ENCODE peak calls at places on chromosomes 3 and 15, in ten cellular contexts. X is cardiac muscle cell, Z is SJSA1, W is left ventricle myocardium inferior, L is HCT116, D is BE2C, B is tibial artery, P is pancreas, K is sigmoid colon, M is HepG2. H is an unnamed sample. For H3K9me3 and H3K36me3, the result is how much of the 10 kb centered on the place peaks cover.

GRCh38 chr3:156658732-156659090 is 15.7 kb upstream of the TIPARP start:
- DNase-seq in M (no peak), K (no peak), P (no peak), Z (no peak), X (no peak), D (no peak), L (no peak), B (no peak), W (no peak), H (no peak)

GRCh38 chr3:101813817-101814440 is 34.9 kb downstream of the NXPE3 start:
- DNase-seq in D (no peak), W (no peak), B (no peak), M (peak), X (peak), Z (no peak), L (peak), P (no peak), K (no peak), H (no peak)

GRCh38 chr3:10387881-10388621 is 67.1 kb upstream of the SEC13 start:
- DNase-seq in L (no peak), K (no peak), Z (no peak), M (no peak), P (peak), W (no peak), X (peak), D (no peak), B (no peak), H (no peak)

GRCh38 chr15:69997701-69998273 is 99.9 kb downstream of the TLE3 start:
- DNase-seq in Z (no peak), X (peak), M (no peak), B (no peak), W (peak), L (peak), P (no peak), D (peak), K (no peak), H (no peak)

GRCh38 chr15:96565266-96565665 is 234.8 kb downstream of the NR2F2 start:
- DNase-seq in M (no peak), D (no peak), X (no peak), Z (no peak), B (no peak), K (no peak), W (no peak), P (no peak), L (no peak), H (no peak)

GRCh38 chr15:91068436-91068835 is 31.6 kb upstream of the SV2B start:
- DNase-seq in B (no peak), K (no peak), M (no peak), L (no peak), D (no peak), W (no peak), Z (no peak), P (no peak), X (no peak), H (no peak)

GRCh38 chr3:139468407-139468806 is 7.9 kb downstream of the RBP2 start:
- DNase-seq in W (no peak), M (no peak), P (no peak), D (no peak), L (no peak), B (no peak), K (no peak), Z (no peak), X (no peak), H (no peak)

GRCh38 chr3:134373942-134374790 is at the start of gene AMOTL2:
- DNase-seq in L (peak), D (peak), X (peak), M (peak), K (peak), P (peak), B (peak), Z (peak), W (peak), H (peak)

GRCh38 chr3:186757686-186758220 is 25.6 kb upstream of the EIF4A2 start:
- DNase-seq in Z (no peak), X (no peak), W (no peak), L (no peak), D (no peak), B (no peak), K (no peak), P (no peak), M (no peak), H (no peak)

GRCh38 chr3:94525039-94525438 is 462.2 kb downstream of the NSUN3 start:
- DNase-seq in Z (peak), M (peak), K (no peak), W (no peak), B (no peak), X (peak), P (no peak), D (peak), L (no peak), H (no peak)

GRCh38 chr3:138186803-138187295 is 252 bp upstream of the ARMC8 start:
- DNase-seq in K (peak), P (peak), D (peak), L (no peak), Z (peak), W (peak), X (peak), B (peak), M (no peak), H (peak)

GRCh38 chr3:101036213-101036618 is 43.0 kb upstream of the ABI3BP start:
- DNase-seq in W (no peak), K (no peak), Z (peak), B (no peak), M (peak), D (no peak), P (no peak), L (peak), X (peak), H (no peak)

GRCh38 chr3:182618085-182618732 is 175.1 kb upstream of the ATP11B start:
- DNase-seq in P (no peak), D (peak), X (peak), Z (no peak), W (no peak), M (peak), B (no peak), K (no peak), L (no peak), H (no peak)

GRCh38 chr3:123126653-123127052 is 59.8 kb downstream of the PDIA5 start:
- DNase-seq in X (no peak), M (no peak), W (no peak), K (no peak), D (no peak), Z (no peak), P (no peak), L (no peak), B (peak), H (no peak)

GRCh38 chr15:85473455-85473854 is 93.1 kb downstream of the AKAP13 start:
- DNase-seq in P (no peak), L (no peak), X (peak), M (no peak), B (no peak), D (no peak), K (no peak), Z (peak), W (no peak), H (no peak)

GRCh38 chr3:181868576-181868975 is 156.9 kb downstream of the SOX2 start:
- DNase-seq in M (no peak), Z (no peak), P (no peak), W (no peak), K (no peak), L (peak), X (no peak), B (no peak), D (no peak), H (no peak)

GRCh38 chr15:51244366-51244977 is 93.9 kb downstream of the CYP19A1 start:
- DNase-seq in M (no peak), P (no peak), W (no peak), D (no peak), L (no peak), X (peak), Z (no peak), K (no peak), B (no peak), H (no peak)

GRCh38 chr3:141643391-141643790 is 94.7 kb upstream of the RNF7 start:
- DNase-seq in B (no peak), Z (no peak), K (no peak), W (no peak), L (no peak), P (no peak), X (peak), M (no peak), D (no peak), H (no peak)

GRCh38 chr3:171865191-171865865 is 22.2 kb downstream of the TMEM212 start:
- DNase-seq in M (no peak), K (no peak), W (no peak), Z (no peak), D (no peak), P (no peak), B (no peak), X (no peak), L (no peak), H (no peak)

GRCh38 chr3:34683851-34684250 is 885.4 kb downstream of the PDCD6IP start:
- DNase-seq in X (peak), B (peak), L (no peak), M (peak), K (no peak), P (peak), D (peak), W (peak), Z (no peak), H (peak)

GRCh38 chr3:166283856-166284255 is 446.6 kb upstream of the BCHE start:
- DNase-seq in B (no peak), X (peak), M (no peak), Z (no peak), P (no peak), W (no peak), K (no peak), D (no peak), L (no peak), H (no peak)

GRCh38 chr3:82462977-82463376 is 701.5 kb upstream of the GBE1 start:
- DNase-seq in P (no peak), M (peak), D (no peak), X (no peak), W (no peak), L (no peak), B (no peak), K (no peak), Z (no peak), H (no peak)

GRCh38 chr3:183435701-183436100 is 7.3 kb upstream of the MCF2L2 start:
- DNase-seq in X (no peak), D (no peak), M (no peak), L (no peak), B (no peak), W (no peak), P (no peak), Z (no peak), K (no peak), H (no peak)

GRCh38 chr3:65351753-65352152 is 664.0 kb upstream of the ADAMTS9 start:
- DNase-seq in M (no peak), K (no peak), W (no peak), Z (no peak), D (no peak), B (no peak), P (no peak), L (no peak), X (no peak), H (no peak)

GRCh38 chr3:78858910-78859309 is 908.9 kb downstream of the ROBO1 start:
- DNase-seq in L (no peak), P (no peak), Z (no peak), M (no peak), D (no peak), W (no peak), X (no peak), B (no peak), K (no peak), H (no peak)

GRCh38 chr15:22241451-22241850 is 161.1 kb downstream of the OR4M2 start:
- DNase-seq in W (no peak), B (no peak), X (no peak), L (no peak), D (no peak), Z (no peak), K (no peak), P (no peak), M (no peak), H (no peak)
- H3K9me3 ChIP-seq in W (under half), B (under half), X (under half), L (under half), D (under half), Z (under half), K (under half), P (under half), M (under half), H (under half)

GRCh38 chr3:108289159-108289558 is 7.2 kb upstream of the HHLA2 start:
- DNase-seq in P (no peak), L (no peak), K (no peak), X (no peak), D (no peak), M (no peak), B (no peak), W (no peak), Z (no peak), H (no peak)

GRCh38 chr3:108292905-108293328 is 3.4 kb upstream of the HHLA2 start:
- DNase-seq in P (no peak), D (no peak), L (no peak), K (no peak), Z (no peak), M (no peak), X (no peak), W (no peak), B (no peak), H (no peak)

GRCh38 chr3:108293858-108294257 is 2.5 kb upstream of the HHLA2 start:
- DNase-seq in L (no peak), K (no peak), W (no peak), P (no peak), Z (no peak), B (no peak), D (no peak), M (no peak), X (no peak), H (no peak)

GRCh38 chr3:108296239-108296638 is at the start of gene HHLA2:
- DNase-seq in D (no peak), Z (no peak), X (no peak), M (no peak), W (no peak), L (no peak), K (no peak), B (no peak), P (no peak), H (no peak)

DNA sequence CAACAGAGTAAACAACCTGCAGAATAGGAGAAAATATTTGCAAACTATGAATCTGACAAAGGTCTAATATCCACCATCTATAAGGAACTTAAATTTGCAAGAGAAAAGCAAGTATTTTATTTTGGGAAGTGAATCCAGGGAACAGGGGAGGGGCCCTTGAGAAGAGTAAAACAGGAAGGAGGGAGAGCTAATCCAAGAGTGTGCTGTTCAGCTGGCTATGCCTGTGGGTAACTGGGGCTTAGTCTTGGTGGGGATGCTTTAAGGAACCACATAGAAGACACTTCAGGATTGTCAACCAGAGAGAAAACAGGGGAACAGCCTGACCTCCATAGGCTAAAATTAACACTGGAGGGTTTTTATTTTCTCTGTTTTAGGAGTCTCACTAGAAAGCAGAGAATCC is 3.9 kb upstream of the HHLA2 start:
- DNase-seq in M (no peak), K (no peak), L (no peak), P (no peak), W (no peak), D (no peak), B (no peak), X (no peak), Z (no peak), H (no peak)
- H3K36me3 ChIP-seq in M (under half), K (under half), L (under half), P (under half), W (under half), D (under half), B (under half), X (under half), Z (under half), H (under half)

GRCh38 chr3:4497005-4497692 is 4.0 kb downstream of the ITPR1 start:
- DNase-seq in L (no peak), W (no peak), B (no peak), X (no peak), M (no peak), P (no peak), D (no peak), K (no peak), Z (no peak), H (no peak)

GRCh38 chr3:4494807-4495200 is 1.7 kb downstream of the ITPR1 start:
- DNase-seq in M (no peak), D (no peak), W (no peak), P (no peak), B (no peak), Z (no peak), L (no peak), X (no peak), K (no peak), H (no peak)

GRCh38 chr3:4493008-4493930 is at the start of gene ITPR1:
- DNase-seq in K (peak), Z (peak), P (peak), M (peak), X (peak), W (peak), B (peak), D (peak), L (peak), H (peak)

GRCh38 chr3:4493931-4494806 is 1.0 kb downstream of the ITPR1 start:
- DNase-seq in Z (no peak), X (peak), P (no peak), L (no peak), K (peak), D (no peak), W (peak), M (no peak), B (no peak), H (peak)

DNA sequence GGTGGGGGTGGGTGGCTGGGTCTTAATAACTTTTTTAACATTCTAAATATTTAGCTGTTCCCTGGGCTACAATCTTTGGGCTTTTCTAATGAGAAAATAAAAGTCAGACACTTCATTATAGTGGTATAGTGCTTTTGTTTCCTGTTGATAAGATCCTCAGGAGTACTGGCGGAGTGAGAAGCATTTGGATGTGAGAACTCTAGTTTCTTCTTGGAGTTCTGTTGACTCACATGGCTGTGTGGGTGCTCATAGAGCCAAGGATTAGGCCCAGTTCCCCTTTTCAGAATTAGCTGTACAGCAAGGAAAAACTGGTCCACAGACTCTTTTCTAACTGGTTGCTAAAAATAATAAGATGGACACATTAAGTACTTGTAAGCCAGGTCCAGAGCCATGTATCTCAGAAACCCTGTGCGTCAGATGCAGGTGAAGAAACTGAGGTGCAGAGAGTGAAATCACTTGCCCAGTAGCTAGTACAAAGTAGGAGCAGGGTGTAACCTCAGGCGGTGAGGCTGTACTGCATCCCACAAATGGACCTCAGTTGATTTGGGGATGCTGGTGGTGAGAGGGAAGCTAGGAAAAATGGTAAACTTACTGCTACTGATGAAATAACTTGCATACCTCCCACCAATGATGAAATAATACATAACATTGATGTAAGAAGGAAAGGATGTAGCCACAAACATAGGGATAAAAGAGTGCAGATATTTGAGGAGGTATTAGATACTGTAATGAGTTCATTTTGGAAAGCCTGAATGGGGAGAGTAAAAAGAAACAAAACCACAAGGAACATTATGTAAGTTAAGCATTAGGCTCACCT is 2.4 kb downstream of the ITPR1 start:
- DNase-seq in D (no peak), M (no peak), Z (no peak), L (no peak), B (no peak), W (no peak), P (no peak), K (no peak), X (peak), H (no peak)
- H3K4me3 ChIP-seq in D (peak), M (no peak), Z (no peak), L (no peak), B (peak), W (peak), P (no peak), K (peak), X (peak), H (peak)

GRCh38 chr3:149832086-149832485 is 19.1 kb downstream of the RNF13 start:
- DNase-seq in Z (no peak), K (no peak), D (no peak), W (no peak), B (no peak), X (no peak), L (no peak), M (no peak), P (no peak), H (no peak)

GRCh38 chr3:149828390-149828789 is 15.4 kb downstream of the RNF13 start:
- DNase-seq in W (no peak), L (no peak), P (no peak), X (no peak), D (no peak), Z (no peak), K (no peak), M (no peak), B (no peak), H (no peak)

GRCh38 chr3:149830902-149831301 is 17.9 kb downstream of the RNF13 start:
- DNase-seq in M (no peak), P (no peak), W (no peak), K (no peak), X (no peak), B (no peak), Z (no peak), D (no peak), L (no peak), H (no peak)

GRCh38 chr3:149831321-149831720 is 18.3 kb downstream of the RNF13 start:
- DNase-seq in P (no peak), K (no peak), W (no peak), X (no peak), D (no peak), B (no peak), M (no peak), Z (no peak), L (no peak), H (no peak)

DNA sequence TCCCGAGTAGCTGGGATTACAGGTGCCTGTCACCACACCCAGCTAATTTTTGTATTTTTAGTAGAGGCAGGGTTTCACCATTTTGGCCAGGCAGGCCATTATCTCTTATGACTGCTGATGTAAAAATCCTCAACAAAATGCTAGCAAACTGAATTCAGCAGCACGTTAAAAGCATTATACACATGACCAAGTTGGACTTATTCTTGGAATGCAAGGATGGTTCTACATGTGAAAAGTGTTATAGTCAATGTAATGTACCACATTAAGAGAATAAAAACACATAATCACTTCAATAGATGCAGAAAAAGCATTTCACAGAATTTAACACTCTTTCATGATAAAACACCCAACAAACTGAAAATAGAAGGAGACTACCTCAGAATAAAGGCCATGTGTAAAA is 20.2 kb downstream of the RNF13 start:
- DNase-seq in W (no peak), M (no peak), K (no peak), Z (no peak), L (no peak), D (no peak), P (no peak), B (no peak), X (no peak), H (no peak)
- H3K9me3 ChIP-seq in W (half or more), M (half or more), K (under half), Z (under half), L (under half), D (under half), P (under half), B (under half), X (under half), H (under half)

DNA sequence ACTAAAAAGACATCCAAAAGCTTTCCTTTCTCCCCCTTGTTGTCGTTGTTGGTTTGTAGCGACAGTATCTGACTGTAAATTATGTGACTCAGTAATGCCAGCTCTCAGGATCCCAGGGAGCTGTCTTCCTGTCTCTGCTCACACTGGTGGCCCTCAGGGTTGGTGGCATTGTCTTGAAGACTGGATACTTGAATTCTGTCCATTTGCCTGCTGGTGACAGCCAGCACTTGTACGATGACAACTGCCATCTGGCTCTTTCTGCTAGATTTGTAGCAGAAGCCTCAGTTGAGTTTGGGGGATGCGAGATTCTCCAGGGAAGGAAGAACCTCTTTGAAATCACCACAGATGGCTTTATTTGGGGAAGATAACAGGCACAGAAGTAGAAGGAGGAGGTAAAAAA is 120.8 kb downstream of the ARPP21 start:
- DNase-seq in M (no peak), W (no peak), K (no peak), B (no peak), D (no peak), X (no peak), P (no peak), Z (no peak), L (no peak), H (no peak)
- H3K36me3 ChIP-seq in M (under half), W (under half), K (under half), B (under half), D (under half), X (under half), P (under half), Z (under half), L (under half), H (under half)